ENCODE peak calls at places on chromosomes 4 and X, in nine cellular contexts. H, Z, G, R, E, Y, S, N and Q are unnamed samples.

GRCh38 chrX:10203617-10204016 is 46.8 kb downstream of the CLCN4 start:
- DNase-seq in H (no peak), Z (no peak), G (no peak), R (no peak), E (no peak), Y (no peak), S (no peak), N (no peak), Q (no peak)

GRCh38 chr4:173531085-173531965 is 1.3 kb upstream of the HAND2 start:
- DNase-seq in H (no peak), Z (no peak), G (no peak), R (no peak), E (no peak), Y (no peak), S (no peak), N (no peak), Q (no peak)

GRCh38 chrX:15956684-15957083 is 102.1 kb upstream of the AP1S2 start:
- DNase-seq in H (no peak), Z (no peak), G (peak), R (no peak), E (no peak), Y (no peak), S (no peak), N (no peak), Q (no peak)

GRCh38 chr4:135532132-135532531 is 1330.5 kb upstream of the PABPC4L start:
- DNase-seq in H (no peak), Z (no peak), G (no peak), R (no peak), E (no peak), Y (no peak), S (no peak), N (no peak), Q (no peak)

GRCh38 chr4:100019821-100020220 is 69.7 kb upstream of the H2AZ1 start:
- DNase-seq in H (no peak), Z (no peak), G (no peak), R (no peak), E (no peak), Y (no peak), S (no peak), N (no peak), Q (no peak)

GRCh38 chr4:7723625-7724024 is 216.0 kb downstream of the AFAP1 start:
- DNase-seq in H (no peak), Z (no peak), G (no peak), R (no peak), E (no peak), Y (no peak), S (no peak), N (no peak), Q (no peak)

GRCh38 chr4:184473515-184474260 is 662 bp downstream of the IRF2 start:
- DNase-seq in H (no peak), Z (peak), G (peak), R (peak), E (no peak), Y (peak), S (no peak), N (peak), Q (no peak)

GRCh38 chr4:100489316-100489715 is 28.5 kb downstream of the EMCN start:
- DNase-seq in H (no peak), Z (no peak), G (no peak), R (no peak), E (no peak), Y (no peak), S (no peak), N (no peak), Q (no peak)

GRCh38 chrX:70038951-70039350 is 10.8 kb downstream of the AWAT2 start:
- DNase-seq in H (no peak), Z (no peak), G (no peak), R (no peak), E (no peak), Y (no peak), S (no peak), N (no peak), Q (no peak)

GRCh38 chr4:88573995-88574394 is 18.3 kb upstream of the HERC3 start:
- DNase-seq in H (no peak), Z (no peak), G (peak), R (no peak), E (no peak), Y (no peak), S (no peak), N (no peak), Q (no peak)

GRCh38 chr4:17468638-17469221 is 43.2 kb downstream of the QDPR start:
- DNase-seq in H (no peak), Z (no peak), G (peak), R (no peak), E (no peak), Y (no peak), S (no peak), N (no peak), Q (no peak)

GRCh38 chr4:146522862-146523205 is 1.1 kb upstream of the SLC10A7 start:
- DNase-seq in H (no peak), Z (peak), G (peak), R (no peak), E (no peak), Y (no peak), S (no peak), N (no peak), Q (no peak)

GRCh38 chr4:152983221-152983620 is 47.1 kb downstream of the FHDC1 start:
- DNase-seq in H (peak), Z (no peak), G (no peak), R (no peak), E (no peak), Y (peak), S (no peak), N (no peak), Q (no peak)

GRCh38 chr4:6507345-6507744 is 34.9 kb upstream of the PPP2R2C start:
- DNase-seq in H (no peak), Z (no peak), G (no peak), R (no peak), E (no peak), Y (no peak), S (no peak), N (no peak), Q (no peak)

GRCh38 chrX:130176354-130176776 is 4.6 kb downstream of the RAB33A start:
- DNase-seq in H (no peak), Z (peak), G (no peak), R (no peak), E (no peak), Y (no peak), S (no peak), N (no peak), Q (no peak)

GRCh38 chr4:138085956-138086355 is 156.2 kb downstream of the SLC7A11 start:
- DNase-seq in H (no peak), Z (no peak), G (no peak), R (no peak), E (no peak), Y (no peak), S (no peak), N (no peak), Q (no peak)

GRCh38 chr4:114025176-114025777 is 45.8 kb upstream of the ARSJ start:
- DNase-seq in H (no peak), Z (no peak), G (no peak), R (no peak), E (no peak), Y (no peak), S (no peak), N (no peak), Q (no peak)

GRCh38 chr4:54961357-54961975 is 163.9 kb downstream of the KDR start:
- DNase-seq in H (peak), Z (peak), G (peak), R (no peak), E (no peak), Y (no peak), S (no peak), N (no peak), Q (no peak)

GRCh38 chr4:162985131-162985530 is 181.6 kb downstream of the NAF1 start:
- DNase-seq in H (no peak), Z (no peak), G (no peak), R (no peak), E (no peak), Y (no peak), S (no peak), N (no peak), Q (no peak)

GRCh38 chr4:59571805-59572430 is 1628.2 kb upstream of the ADGRL3 start:
- DNase-seq in H (no peak), Z (no peak), G (no peak), R (no peak), E (no peak), Y (no peak), S (no peak), N (no peak), Q (no peak)

GRCh38 chr4:4425696-4426095 is 38.8 kb downstream of the NSG1 start:
- DNase-seq in H (no peak), Z (no peak), G (no peak), R (no peak), E (no peak), Y (no peak), S (no peak), N (no peak), Q (no peak)

GRCh38 chr4:55296076-55296475 is 50.0 kb upstream of the SRD5A3 start:
- DNase-seq in H (no peak), Z (no peak), G (no peak), R (no peak), E (no peak), Y (no peak), S (no peak), N (no peak), Q (no peak)

GRCh38 chr4:6308890-6309643 is 39.4 kb downstream of the WFS1 start:
- DNase-seq in H (no peak), Z (no peak), G (no peak), R (no peak), E (no peak), Y (no peak), S (no peak), N (no peak), Q (no peak)

GRCh38 chr4:1708581-1708980 is 3.5 kb downstream of the SLBP start:
- DNase-seq in H (no peak), Z (no peak), G (no peak), R (no peak), E (no peak), Y (no peak), S (no peak), N (no peak), Q (no peak)

GRCh38 chr4:161952382-161952781 is 211.4 kb downstream of the FSTL5 start:
- DNase-seq in H (no peak), Z (no peak), G (peak), R (no peak), E (no peak), Y (no peak), S (no peak), N (no peak), Q (no peak)

GRCh38 chrX:72021975-72022374 is 109.7 kb downstream of the RTL5 start:
- DNase-seq in H (no peak), Z (peak), G (peak), R (no peak), E (no peak), Y (no peak), S (no peak), N (no peak), Q (no peak)

GRCh38 chr4:151727365-151727764 is 33.4 kb downstream of the GATB start:
- DNase-seq in H (peak), Z (no peak), G (no peak), R (no peak), E (no peak), Y (no peak), S (no peak), N (no peak), Q (no peak)

GRCh38 chr4:118981171-118981838 is 92.7 kb downstream of the SYNPO2 start:
- DNase-seq in H (no peak), Z (no peak), G (no peak), R (no peak), E (no peak), Y (no peak), S (no peak), N (no peak), Q (peak)

GRCh38 chr4:36237366-36238353 is 6.7 kb downstream of the ARAP2 start:
- DNase-seq in H (no peak), Z (no peak), G (no peak), R (no peak), E (no peak), Y (no peak), S (no peak), N (no peak), Q (no peak)

GRCh38 chr4:109432676-109433075 is 939 bp upstream of the SEC24B start:
- DNase-seq in H (no peak), Z (no peak), G (peak), R (no peak), E (no peak), Y (no peak), S (no peak), N (no peak), Q (peak)

GRCh38 chr4:101420661-101421060 is 73.3 kb upstream of the PPP3CA start:
- DNase-seq in H (no peak), Z (no peak), G (no peak), R (no peak), E (no peak), Y (no peak), S (no peak), N (no peak), Q (no peak)

GRCh38 chrX:33339219-33339618 is 127.9 kb upstream of the DMD start:
- DNase-seq in H (no peak), Z (no peak), G (peak), R (no peak), E (no peak), Y (no peak), S (no peak), N (no peak), Q (no peak)

GRCh38 chrX:53556868-53557267 is 122.7 kb upstream of the HSD17B10 start:
- DNase-seq in H (no peak), Z (no peak), G (no peak), R (no peak), E (no peak), Y (no peak), S (no peak), N (no peak), Q (no peak)

GRCh38 chrX:109889289-109890006 is 113.5 kb upstream of the TMEM164 start:
- DNase-seq in H (no peak), Z (no peak), G (peak), R (no peak), E (no peak), Y (no peak), S (no peak), N (no peak), Q (no peak)

GRCh38 chr4:23881674-23882337 is 8.0 kb downstream of the PPARGC1A start:
- DNase-seq in H (no peak), Z (no peak), G (no peak), R (no peak), E (no peak), Y (no peak), S (no peak), N (no peak), Q (no peak)

GRCh38 chr4:188417181-188417580 is 277.9 kb downstream of the TRIML1 start:
- DNase-seq in H (no peak), Z (no peak), G (peak), R (no peak), E (no peak), Y (no peak), S (no peak), N (no peak), Q (no peak)

GRCh38 chrX:110396777-110397176 is 38.1 kb downstream of the RTL9 start:
- DNase-seq in H (no peak), Z (no peak), G (no peak), R (no peak), E (no peak), Y (no peak), S (no peak), N (no peak), Q (no peak)

GRCh38 chrX:126509917-126510316 is 42.7 kb downstream of the DCAF12L1 start:
- DNase-seq in H (no peak), Z (no peak), G (peak), R (no peak), E (no peak), Y (no peak), S (no peak), N (no peak), Q (no peak)

GRCh38 chr4:38384962-38385285 is 279.1 kb upstream of the KLF3 start:
- DNase-seq in H (no peak), Z (no peak), G (no peak), R (no peak), E (no peak), Y (no peak), S (no peak), N (no peak), Q (no peak)